ENCODE peak calls at places on chromosomes 2 and 18, in nine cellular contexts. B is neural crest cell; W is stimulated activated naive B cell treated with anti-CD40 and anti-IgM and Interleukin-4, amounts not matched to agents 10 μg/mL and 1 μg/mL and 100 μg/mL, for 72 hours; Q is naive thymus-derived CD4-positive, alpha-beta T cell; S is DMS79; L is WTC11; P is central memory CD8-positive, alpha-beta T cell; I is fibroblast of lung; G is posterior cingulate gyrus. D is an unnamed sample.

GRCh38 chr2:64829522-64829921 is 159.7 kb upstream of the SLC1A4 start:
- DNase-seq in G (no peak), I (no peak), S (no peak), P (no peak), L (no peak), B (no peak), W (no peak), Q (no peak), D (no peak)

GRCh38 chr2:38907743-38908562 is 18.3 kb downstream of the ARHGEF33 start:
- DNase-seq in I (no peak), B (no peak), L (no peak), W (no peak), Q (no peak), S (no peak), G (no peak), P (no peak), D (no peak)

GRCh38 chr2:32931945-32932709 is 14.6 kb upstream of the LTBP1 start:
- DNase-seq in I (no peak), L (no peak), P (no peak), G (no peak), Q (no peak), W (no peak), B (no peak), S (no peak), D (no peak)

GRCh38 chr2:56185582-56186046 is 1.8 kb downstream of the CCDC85A start:
- DNase-seq in S (no peak), G (peak; percentile 30), L (peak; percentile 46), I (no peak), Q (no peak), B (peak; percentile 12), W (no peak), P (no peak), D (no peak)

GRCh38 chr2:128263902-128264331 is 54.8 kb downstream of the HS6ST1 start:
- DNase-seq in I (no peak), G (peak; percentile 13), L (no peak), Q (no peak), B (no peak), S (no peak), P (no peak), W (no peak), D (no peak)

GRCh38 chr2:37768491-37768925 is 97.1 kb upstream of the CDC42EP3 start:
- DNase-seq in B (no peak), L (no peak), G (no peak), W (no peak), S (no peak), P (no peak), Q (no peak), I (peak; percentile 92), D (no peak)

GRCh38 chr2:111058264-111058663 is 62.5 kb upstream of the BCL2L11 start:
- DNase-seq in B (no peak), W (peak; percentile 64), Q (no peak), L (no peak), P (no peak), G (no peak), S (no peak), I (no peak), D (no peak)

GRCh38 chr2:230227216-230227615 is 1.7 kb downstream of the SP140 start:
- DNase-seq in Q (no peak), G (no peak), L (no peak), P (no peak), B (no peak), S (no peak), I (no peak), W (no peak), D (no peak)

GRCh38 chr2:221752781-221753180 is 180.7 kb upstream of the EPHA4 start:
- DNase-seq in P (no peak), S (no peak), G (no peak), I (no peak), W (no peak), Q (no peak), B (no peak), L (no peak), D (no peak)

GRCh38 chr2:18977409-18977808 is 381.0 kb downstream of the OSR1 start:
- DNase-seq in I (no peak), B (no peak), G (no peak), Q (no peak), S (no peak), W (no peak), L (no peak), P (no peak), D (no peak)

GRCh38 chr18:76521367-76521766 is 26.3 kb upstream of the ZNF516 start:
- DNase-seq in W (no peak), P (no peak), B (no peak), G (no peak), I (no peak), L (no peak), Q (no peak), S (no peak), D (no peak)

GRCh38 chr18:10432781-10433180 is 21.7 kb upstream of the APCDD1 start:
- DNase-seq in S (no peak), G (no peak), I (no peak), Q (no peak), P (no peak), B (no peak), L (no peak), W (no peak), D (no peak)

GRCh38 chr18:10195529-10195928 is 258.9 kb upstream of the APCDD1 start:
- DNase-seq in W (no peak), I (no peak), Q (no peak), S (no peak), P (no peak), L (no peak), G (no peak), B (no peak), D (no peak)

GRCh38 chr2:239457586-239458445 is 57.0 kb upstream of the HDAC4 start:
- DNase-seq in B (no peak), Q (no peak), S (no peak), P (peak; percentile 8), G (no peak), L (no peak), W (no peak), I (no peak), D (no peak)

GRCh38 chr2:15619938-15620337 is 28.3 kb downstream of the DDX1 start:
- DNase-seq in S (no peak), W (no peak), G (no peak), B (no peak), I (no peak), Q (no peak), P (no peak), L (no peak), D (no peak)

GRCh38 chr2:88176352-88176952 is 6.3 kb downstream of the THNSL2 start:
- DNase-seq in Q (no peak), L (no peak), P (no peak), B (no peak), W (no peak), G (no peak), S (no peak), I (no peak), D (no peak)

GRCh38 chr2:181536730-181537129 is 79.5 kb downstream of the ITGA4 start:
- DNase-seq in S (no peak), L (no peak), Q (no peak), G (no peak), I (no peak), B (no peak), P (no peak), W (no peak), D (no peak)

GRCh38 chr2:241268716-241269445 is 46.6 kb downstream of the HDLBP start:
- DNase-seq in S (no peak), L (no peak), I (no peak), P (no peak), Q (no peak), W (no peak), G (no peak), B (no peak), D (no peak)

GRCh38 chr2:225120175-225120574 is 77.9 kb upstream of the DOCK10 start:
- DNase-seq in Q (no peak), P (no peak), I (peak; percentile 35), W (no peak), L (no peak), S (no peak), G (no peak), B (no peak), D (no peak)

GRCh38 chr2:162069200-162069910 is 4.7 kb downstream of the DPP4 start:
- DNase-seq in B (no peak), P (no peak), G (no peak), Q (no peak), S (no peak), I (no peak), W (no peak), L (no peak), D (no peak)

GRCh38 chr2:190547914-190548313 is 13.4 kb upstream of the NEMP2 start:
- DNase-seq in Q (no peak), G (no peak), W (no peak), S (no peak), I (no peak), P (no peak), L (no peak), B (no peak), D (no peak)

GRCh38 chr2:184780944-184781343 is 182.6 kb downstream of the ZNF804A start:
- DNase-seq in I (no peak), Q (no peak), G (no peak), S (no peak), P (no peak), L (no peak), W (no peak), B (no peak), D (no peak)

GRCh38 chr2:73366060-73366459 is 19.6 kb upstream of the ALMS1 start:
- DNase-seq in G (no peak), S (no peak), I (no peak), W (no peak), L (no peak), Q (no peak), P (no peak), B (no peak), D (no peak)

GRCh38 chr2:210171309-210172218 is at the start of gene KANSL1L:
- DNase-seq in I (peak; percentile 96), P (peak; percentile 97), W (peak; percentile 93), S (peak; percentile 89), B (peak; percentile 98), G (peak; percentile 98), L (peak; percentile 99), Q (peak; percentile 94), D (peak; percentile 98)

D was measured in nucleus accumbens.